ENCODE peak calls at places on chromosomes 5 and 9, in eight cellular contexts. One of them, this sample, is unnamed. For H3K4me1 and H3K9me3, the result is how much of the 10 kb centered on the place peaks cover.

GRCh38 chr9:37425298-37425752 is 2.8 kb downstream of the GRHPR start:
- DNase-seq in DND-41: peak
- DNase-seq in body of pancreas: no peak
- DNase-seq in GM12878: no peak
- DNase-seq in cardiac muscle cell: no peak
- DNase-seq in lower lobe of right lung: no peak
- DNase-seq in A673: peak
- DNase-seq in right atrium auricular region: no peak
- DNase-seq in this sample: no peak

GRCh38 chr9:2285411-2285810 is 270.3 kb downstream of the SMARCA2 start:
- DNase-seq in body of pancreas: no peak
- DNase-seq in cardiac muscle cell: no peak
- DNase-seq in GM12878: no peak
- DNase-seq in lower lobe of right lung: no peak
- DNase-seq in A673: no peak
- DNase-seq in DND-41: no peak
- DNase-seq in right atrium auricular region: no peak
- DNase-seq in this sample: no peak

GRCh38 chr5:2912741-2913140 is 161.3 kb upstream of the IRX2 start:
- DNase-seq in body of pancreas: no peak
- DNase-seq in A673: no peak
- DNase-seq in GM12878: no peak
- DNase-seq in DND-41: no peak
- DNase-seq in lower lobe of right lung: no peak
- DNase-seq in right atrium auricular region: peak
- DNase-seq in cardiac muscle cell: no peak
- DNase-seq in this sample: no peak

GRCh38 chr9:26773054-26773453 is 119.5 kb downstream of the CAAP1 start:
- DNase-seq in right atrium auricular region: no peak
- DNase-seq in GM12878: no peak
- DNase-seq in DND-41: no peak
- DNase-seq in lower lobe of right lung: no peak
- DNase-seq in A673: no peak
- DNase-seq in body of pancreas: no peak
- DNase-seq in cardiac muscle cell: no peak
- DNase-seq in this sample: no peak

GRCh38 chr9:127489471-127490115 is 38.3 kb downstream of the LRSAM1 start:
- DNase-seq in cardiac muscle cell: peak
- DNase-seq in A673: no peak
- DNase-seq in GM12878: no peak
- DNase-seq in lower lobe of right lung: no peak
- DNase-seq in right atrium auricular region: no peak
- DNase-seq in DND-41: no peak
- DNase-seq in body of pancreas: no peak
- DNase-seq in this sample: no peak

GRCh38 chr9:23822331-23823169 is 3.5 kb downstream of the ELAVL2 start:
- DNase-seq in A673: no peak
- DNase-seq in GM12878: no peak
- DNase-seq in DND-41: no peak
- DNase-seq in lower lobe of right lung: no peak
- DNase-seq in cardiac muscle cell: no peak
- DNase-seq in body of pancreas: no peak
- DNase-seq in right atrium auricular region: no peak
- DNase-seq in this sample: no peak

GRCh38 chr9:37025381-37026084 is 8.5 kb downstream of the PAX5 start:
- DNase-seq in body of pancreas: no peak
- DNase-seq in lower lobe of right lung: no peak
- DNase-seq in DND-41: no peak
- DNase-seq in right atrium auricular region: no peak
- DNase-seq in GM12878: no peak
- DNase-seq in A673: peak
- DNase-seq in cardiac muscle cell: no peak
- DNase-seq in this sample: no peak

GRCh38 chr5:168409601-168410458 is 76.4 kb upstream of the RARS1 start:
- DNase-seq in right atrium auricular region: no peak
- DNase-seq in A673: peak
- DNase-seq in cardiac muscle cell: peak
- DNase-seq in body of pancreas: no peak
- DNase-seq in lower lobe of right lung: no peak
- DNase-seq in GM12878: peak
- DNase-seq in DND-41: no peak
- DNase-seq in this sample: peak

GRCh38 chr9:134914501-134914834 is 3.2 kb downstream of the FCN1 start:
- DNase-seq in body of pancreas: no peak
- DNase-seq in lower lobe of right lung: no peak
- DNase-seq in A673: no peak
- DNase-seq in cardiac muscle cell: no peak
- DNase-seq in DND-41: no peak
- DNase-seq in GM12878: no peak
- DNase-seq in right atrium auricular region: no peak
- DNase-seq in this sample: no peak

GRCh38 chr5:151125421-151125820 is 32.2 kb downstream of the ANXA6 start:
- DNase-seq in A673: no peak
- DNase-seq in GM12878: peak
- DNase-seq in body of pancreas: no peak
- DNase-seq in cardiac muscle cell: no peak
- DNase-seq in lower lobe of right lung: no peak
- DNase-seq in right atrium auricular region: no peak
- DNase-seq in DND-41: no peak
- DNase-seq in this sample: no peak

GRCh38 chr9:95009459-95009858 is 283.0 kb downstream of the AOPEP start:
- DNase-seq in A673: no peak
- DNase-seq in lower lobe of right lung: no peak
- DNase-seq in right atrium auricular region: no peak
- DNase-seq in DND-41: no peak
- DNase-seq in GM12878: no peak
- DNase-seq in body of pancreas: no peak
- DNase-seq in cardiac muscle cell: no peak
- DNase-seq in this sample: no peak

GRCh38 chr5:136048966-136049365 is 20.2 kb downstream of the TGFBI start:
- DNase-seq in DND-41: no peak
- DNase-seq in A673: no peak
- DNase-seq in right atrium auricular region: no peak
- DNase-seq in cardiac muscle cell: no peak
- DNase-seq in GM12878: no peak
- DNase-seq in lower lobe of right lung: no peak
- DNase-seq in body of pancreas: no peak
- DNase-seq in this sample: no peak

GRCh38 chr5:154302181-154302580 is 111.6 kb downstream of the GALNT10 start:
- DNase-seq in GM12878: no peak
- DNase-seq in lower lobe of right lung: peak
- DNase-seq in A673: no peak
- DNase-seq in right atrium auricular region: peak
- DNase-seq in body of pancreas: peak
- DNase-seq in cardiac muscle cell: no peak
- DNase-seq in DND-41: no peak
- DNase-seq in this sample: no peak

GRCh38 chr9:107325842-107326241 is 42.8 kb downstream of the RAD23B start:
- DNase-seq in DND-41: no peak
- DNase-seq in GM12878: no peak
- DNase-seq in lower lobe of right lung: no peak
- DNase-seq in cardiac muscle cell: no peak
- DNase-seq in right atrium auricular region: no peak
- DNase-seq in body of pancreas: no peak
- DNase-seq in A673: no peak
- DNase-seq in this sample: no peak

DNA sequence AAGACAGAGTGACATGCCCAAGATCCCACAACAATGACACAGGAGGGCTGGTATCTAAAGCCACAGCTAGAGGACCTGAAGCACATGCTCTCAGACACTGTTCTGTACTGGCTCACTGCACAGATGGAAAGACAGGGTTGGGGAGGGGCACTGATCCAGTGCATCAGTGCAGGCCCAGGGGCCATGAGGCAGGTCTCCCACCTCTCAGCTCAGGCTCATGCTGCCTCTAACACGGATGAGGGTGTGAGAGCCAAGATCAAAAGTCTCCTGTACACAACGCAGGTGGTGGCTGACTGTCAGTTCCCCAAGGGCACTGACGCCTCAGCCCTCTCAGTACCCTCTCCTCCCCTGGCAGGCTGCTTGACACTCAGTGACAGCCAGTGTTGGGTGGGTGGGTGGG is 10.9 kb downstream of the RAPGEF1 start:
- DNase-seq in cardiac muscle cell: peak
- DNase-seq in GM12878: no peak
- DNase-seq in A673: no peak
- DNase-seq in right atrium auricular region: no peak
- DNase-seq in body of pancreas: no peak
- DNase-seq in lower lobe of right lung: no peak
- DNase-seq in DND-41: peak
- DNase-seq in this sample: peak
- H3K4me1 ChIP-seq in cardiac muscle cell: under half
- H3K4me1 ChIP-seq in GM12878: half or more
- H3K4me1 ChIP-seq in A673: under half
- H3K4me1 ChIP-seq in right atrium auricular region: under half
- H3K4me1 ChIP-seq in body of pancreas: half or more
- H3K4me1 ChIP-seq in lower lobe of right lung: half or more
- H3K4me1 ChIP-seq in DND-41: half or more
- H3K4me1 ChIP-seq in this sample: half or more

GRCh38 chr9:133274236-133275104 is 531 bp downstream of the ABO start:
- DNase-seq in A673: no peak
- DNase-seq in cardiac muscle cell: no peak
- DNase-seq in DND-41: no peak
- DNase-seq in GM12878: no peak
- DNase-seq in lower lobe of right lung: no peak
- DNase-seq in right atrium auricular region: no peak
- DNase-seq in body of pancreas: no peak
- DNase-seq in this sample: no peak

GRCh38 chr9:133276923-133277322 is 1.9 kb upstream of the ABO start:
- DNase-seq in A673: no peak
- DNase-seq in GM12878: no peak
- DNase-seq in lower lobe of right lung: no peak
- DNase-seq in right atrium auricular region: no peak
- DNase-seq in DND-41: no peak
- DNase-seq in body of pancreas: no peak
- DNase-seq in cardiac muscle cell: no peak
- DNase-seq in this sample: no peak

GRCh38 chr9:133277467-133277866 is 2.5 kb upstream of the ABO start:
- DNase-seq in DND-41: no peak
- DNase-seq in cardiac muscle cell: no peak
- DNase-seq in right atrium auricular region: no peak
- DNase-seq in lower lobe of right lung: no peak
- DNase-seq in body of pancreas: no peak
- DNase-seq in GM12878: no peak
- DNase-seq in A673: no peak
- DNase-seq in this sample: no peak

GRCh38 chr9:133275105-133276000 is at the start of gene ABO:
- DNase-seq in DND-41: no peak
- DNase-seq in A673: no peak
- DNase-seq in GM12878: no peak
- DNase-seq in right atrium auricular region: no peak
- DNase-seq in body of pancreas: peak
- DNase-seq in lower lobe of right lung: no peak
- DNase-seq in cardiac muscle cell: peak
- DNase-seq in this sample: no peak

GRCh38 chr9:133276001-133276884 is 1.2 kb upstream of the ABO start:
- DNase-seq in A673: no peak
- DNase-seq in GM12878: no peak
- DNase-seq in lower lobe of right lung: no peak
- DNase-seq in body of pancreas: no peak
- DNase-seq in DND-41: no peak
- DNase-seq in cardiac muscle cell: no peak
- DNase-seq in right atrium auricular region: no peak
- DNase-seq in this sample: no peak
- H3K9me3 ChIP-seq in A673: under half
- H3K9me3 ChIP-seq in GM12878: under half
- H3K9me3 ChIP-seq in lower lobe of right lung: under half
- H3K9me3 ChIP-seq in body of pancreas: under half
- H3K9me3 ChIP-seq in DND-41: under half
- H3K9me3 ChIP-seq in cardiac muscle cell: under half
- H3K9me3 ChIP-seq in right atrium auricular region: under half
- H3K9me3 ChIP-seq in this sample: under half

GRCh38 chr5:135034186-135034962 is at the start of gene PITX1:
- DNase-seq in body of pancreas: peak
- DNase-seq in right atrium auricular region: no peak
- DNase-seq in lower lobe of right lung: peak
- DNase-seq in DND-41: peak
- DNase-seq in GM12878: no peak
- DNase-seq in cardiac muscle cell: peak
- DNase-seq in A673: peak
- DNase-seq in this sample: no peak

GRCh38 chr5:135035678-135036030 is 1.6 kb upstream of the PITX1 start:
- DNase-seq in right atrium auricular region: no peak
- DNase-seq in cardiac muscle cell: no peak
- DNase-seq in GM12878: no peak
- DNase-seq in lower lobe of right lung: peak
- DNase-seq in A673: no peak
- DNase-seq in DND-41: no peak
- DNase-seq in body of pancreas: no peak
- DNase-seq in this sample: no peak

GRCh38 chr5:135033866-135034185 is 202 bp downstream of the PITX1 start:
- DNase-seq in body of pancreas: no peak
- DNase-seq in DND-41: no peak
- DNase-seq in right atrium auricular region: no peak
- DNase-seq in GM12878: no peak
- DNase-seq in lower lobe of right lung: no peak
- DNase-seq in cardiac muscle cell: peak
- DNase-seq in A673: peak
- DNase-seq in this sample: no peak

GRCh38 chr5:135036405-135036804 is 2.4 kb upstream of the PITX1 start:
- DNase-seq in body of pancreas: no peak
- DNase-seq in right atrium auricular region: no peak
- DNase-seq in A673: no peak
- DNase-seq in lower lobe of right lung: peak
- DNase-seq in DND-41: no peak
- DNase-seq in cardiac muscle cell: no peak
- DNase-seq in GM12878: no peak
- DNase-seq in this sample: no peak

DNA sequence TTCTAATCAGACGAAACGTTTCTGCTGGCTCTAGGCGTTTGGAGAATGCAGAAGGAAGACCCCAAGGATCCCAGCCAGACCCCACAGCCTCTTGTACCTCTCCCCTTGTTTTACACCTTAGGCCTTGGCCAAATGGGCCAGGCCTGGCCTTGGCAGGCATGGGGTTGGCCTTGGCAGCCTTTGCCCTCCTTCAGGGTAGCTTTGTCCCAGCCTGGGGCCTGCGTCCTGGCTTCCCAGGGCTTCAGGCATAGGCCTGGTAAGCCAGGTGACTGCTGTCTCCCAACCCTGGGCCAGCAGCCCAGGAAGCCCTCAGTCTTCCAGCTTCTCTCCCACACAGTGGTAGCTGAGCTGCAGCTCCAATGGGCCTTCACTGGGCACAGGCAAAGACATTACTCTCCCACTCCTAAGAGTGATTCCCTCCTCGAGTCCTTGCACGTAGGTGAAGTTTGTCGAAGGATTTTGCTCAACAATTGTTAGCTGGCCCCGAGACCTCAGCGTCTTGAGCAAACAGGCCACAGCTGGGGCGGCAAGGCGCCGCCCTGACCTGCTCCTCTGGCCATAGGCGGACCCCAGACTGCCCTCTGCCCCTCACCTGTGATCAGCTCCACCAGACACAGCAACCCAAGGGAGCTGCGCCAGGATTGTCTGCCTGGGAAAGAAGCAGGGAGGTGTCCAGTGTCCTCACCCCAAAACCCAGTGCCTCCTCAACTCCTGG is 1.1 kb upstream of the PITX1 start:
- DNase-seq in DND-41: no peak
- DNase-seq in GM12878: no peak
- DNase-seq in A673: no peak
- DNase-seq in lower lobe of right lung: peak
- DNase-seq in body of pancreas: no peak
- DNase-seq in right atrium auricular region: no peak
- DNase-seq in cardiac muscle cell: no peak
- DNase-seq in this sample: no peak
- H3K4me3 ChIP-seq in DND-41: no peak
- H3K4me3 ChIP-seq in GM12878: no peak
- H3K4me3 ChIP-seq in A673: no peak
- H3K4me3 ChIP-seq in lower lobe of right lung: no peak
- H3K4me3 ChIP-seq in body of pancreas: no peak
- H3K4me3 ChIP-seq in right atrium auricular region: no peak
- H3K4me3 ChIP-seq in cardiac muscle cell: no peak
- H3K4me3 ChIP-seq in this sample: no peak

GRCh38 chr9:136007906-136008692 is 46.9 kb upstream of the UBAC1 start:
- DNase-seq in body of pancreas: no peak
- DNase-seq in right atrium auricular region: no peak
- DNase-seq in DND-41: no peak
- DNase-seq in lower lobe of right lung: no peak
- DNase-seq in GM12878: no peak
- DNase-seq in A673: no peak
- DNase-seq in cardiac muscle cell: no peak
- DNase-seq in this sample: no peak
- H3K4me1 ChIP-seq in body of pancreas: under half
- H3K4me1 ChIP-seq in right atrium auricular region: under half
- H3K4me1 ChIP-seq in DND-41: under half
- H3K4me1 ChIP-seq in lower lobe of right lung: under half
- H3K4me1 ChIP-seq in GM12878: under half
- H3K4me1 ChIP-seq in A673: under half
- H3K4me1 ChIP-seq in cardiac muscle cell: under half
- H3K4me1 ChIP-seq in this sample: under half

This sample was measured in CD4-positive, CD25-positive, alpha-beta regulatory T cell.